ENCODE peak calls at places on chromosomes 12 and 14, in four cellular contexts. O, J, F and M are unnamed samples.
A peak's percentile ranks its signal among the peaks of the same experiment; 100 is the strongest.

GRCh38 chr12:57604454-57605307 is at the start of gene DTX3:
- DNase-seq in O (peak; percentile 70), J (peak; percentile 56), F (no peak), M (no peak)

GRCh38 chr12:124867389-124867930 is 3.8 kb upstream of the SCARB1 start:
- DNase-seq in O (no peak), J (no peak), F (peak; percentile 78), M (no peak)

GRCh38 chr12:48336066-48336465 is 14.7 kb downstream of the ZNF641 start:
- DNase-seq in O (no peak), J (no peak), F (no peak), M (no peak)

GRCh38 chr14:75645051-75645450 is 15.6 kb downstream of the ERG28 start:
- DNase-seq in O (no peak), J (no peak), F (no peak), M (no peak)

GRCh38 chr14:23047042-23047634 is 5.1 kb downstream of the PSMB11 start:
- DNase-seq in O (no peak), J (no peak), F (no peak), M (no peak)

GRCh38 chr12:99271071-99271470 is 376.5 kb upstream of the GARIN6 start:
- DNase-seq in O (no peak), J (no peak), F (no peak), M (no peak)

GRCh38 chr12:57875753-57876547 is 29.4 kb upstream of the CTDSP2 start:
- DNase-seq in O (no peak), J (no peak), F (no peak), M (no peak)

GRCh38 chr14:91063119-91063518 is 2.7 kb upstream of the RPS6KA5 start:
- DNase-seq in O (no peak), J (peak; percentile 46), F (peak; percentile 16), M (no peak)

GRCh38 chr14:96205994-96206392 is 1.4 kb downstream of the BDKRB2 start:
- DNase-seq in O (no peak), J (no peak), F (no peak), M (no peak)

GRCh38 chr12:62656576-62657362 is 190.1 kb downstream of the MON2 start:
- DNase-seq in O (no peak), J (no peak), F (no peak), M (no peak)

GRCh38 chr12:4107436-4107878 is 166.1 kb upstream of the CCND2 start:
- DNase-seq in O (peak; percentile 53), J (peak; percentile 76), F (peak; percentile 55), M (no peak)

GRCh38 chr12:67299936-67300335 is 30.8 kb downstream of the CAND1 start:
- DNase-seq in O (no peak), J (no peak), F (no peak), M (no peak)

GRCh38 chr14:58362798-58363412 is 32.8 kb upstream of the TOMM20L start:
- DNase-seq in O (no peak), J (peak; percentile 15), F (peak; percentile 41), M (no peak)

GRCh38 chr14:49945448-49946319 is 52.8 kb downstream of the ARF6 start:
- DNase-seq in O (no peak), J (peak; percentile 20), F (no peak), M (no peak)

DNA sequence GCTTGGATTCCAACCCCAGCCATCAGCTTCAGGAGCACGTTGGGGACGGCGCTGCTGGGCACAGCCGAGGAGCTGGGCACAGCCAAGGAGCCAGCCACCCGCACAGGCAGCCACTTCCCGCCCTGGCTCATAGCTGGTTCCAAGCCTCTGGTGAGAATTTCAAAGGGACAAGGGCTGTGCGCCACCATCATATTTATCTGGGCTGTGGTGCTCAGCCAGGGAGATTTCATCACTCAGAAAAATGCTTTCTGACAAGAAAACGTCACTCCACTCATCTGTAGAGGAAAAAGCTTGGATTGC is 66.4 kb downstream of the GALNT9 start:
- DNase-seq in O (no peak), J (no peak), F (no peak), M (no peak)
- H3K27me3 ChIP-seq in O (peaks cover 10% of the 10 kb centered on the region), J (no peaks in the 10 kb centered on the region), F (peaks cover 16% of the 10 kb centered on the region), M (no peaks in the 10 kb centered on the region)

DNA sequence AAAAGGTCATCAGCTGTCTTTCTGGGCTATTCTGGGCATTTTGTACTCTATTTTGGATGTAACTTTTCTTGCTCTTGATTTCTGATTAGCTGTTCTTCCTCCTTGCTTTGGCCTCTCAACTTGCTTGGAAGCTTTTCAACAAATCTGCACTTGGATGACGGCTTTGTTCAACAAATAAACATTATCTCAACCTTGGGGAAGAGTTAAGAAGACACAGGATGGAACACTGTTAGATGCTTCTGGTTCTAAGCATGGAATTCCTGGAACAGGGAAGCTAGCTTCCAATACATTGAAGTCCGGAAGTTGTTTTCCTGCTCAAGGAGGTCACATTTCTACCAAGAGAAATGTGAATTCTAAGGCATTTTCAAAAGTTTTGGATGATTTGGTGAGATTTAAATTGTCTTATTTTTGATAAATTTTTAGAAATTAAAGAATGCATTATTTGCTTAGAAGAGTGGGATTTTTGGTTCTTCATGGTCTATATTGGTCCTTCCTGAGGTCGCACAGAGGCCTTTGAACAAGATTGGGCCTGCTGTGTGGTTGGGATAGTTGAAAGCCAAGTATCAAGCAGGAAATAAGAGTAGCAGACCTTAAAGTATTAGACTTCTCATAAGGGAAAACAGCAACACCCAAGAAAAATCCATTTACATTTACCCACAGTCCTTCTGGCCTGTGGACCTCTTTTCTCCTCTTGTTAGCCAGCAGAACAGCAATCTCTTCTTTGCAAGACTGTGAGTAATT is 59.2 kb downstream of the PPFIBP1 start:
- DNase-seq in O (no peak), J (no peak), F (no peak), M (no peak)
- H3K27me3 ChIP-seq in O (no peaks in the 10 kb centered on the region), J (no peaks in the 10 kb centered on the region), F (no peaks in the 10 kb centered on the region), M (no peaks in the 10 kb centered on the region)

GRCh38 chr12:117365072-117365616 is 3.7 kb upstream of the NOS1 start:
- DNase-seq in O (no peak), J (no peak), F (no peak), M (no peak)
- H3K27me3 ChIP-seq in O (peaks cover 35% of the 10 kb centered on the region), J (no peaks in the 10 kb centered on the region), F (peaks cover 7% of the 10 kb centered on the region), M (peaks cover 62% of the 10 kb centered on the region)

GRCh38 chr12:132178314-132178713 is 34.1 kb downstream of the NOC4L start:
- DNase-seq in O (no peak), J (no peak), F (no peak), M (no peak)

GRCh38 chr12:132176920-132177551 is 32.8 kb downstream of the NOC4L start:
- DNase-seq in O (no peak), J (no peak), F (no peak), M (no peak)

GRCh38 chr12:132179431-132180362 is 35.4 kb downstream of the NOC4L start:
- DNase-seq in O (no peak), J (no peak), F (no peak), M (no peak)

GRCh38 chr12:132180648-132181546 is 36.6 kb downstream of the NOC4L start:
- DNase-seq in O (no peak), J (no peak), F (no peak), M (no peak)

GRCh38 chr12:132178801-132179401 is 34.6 kb downstream of the NOC4L start:
- DNase-seq in O (no peak), J (peak; percentile 62), F (no peak), M (no peak)
- H3K27me3 ChIP-seq in O (peaks cover 30% of the 10 kb centered on the region), J (peaks cover 10% of the 10 kb centered on the region), F (peaks cover 19% of the 10 kb centered on the region), M (peaks cover 64% of the 10 kb centered on the region)

GRCh38 chr14:104280085-104280901 is 141.9 kb downstream of the KIF26A start:
- DNase-seq in O (peak; percentile 40), J (no peak), F (no peak), M (no peak)

GRCh38 chr14:104276435-104276834 is 138.0 kb downstream of the KIF26A start:
- DNase-seq in O (no peak), J (no peak), F (no peak), M (no peak)

GRCh38 chr14:104277416-104278213 is 139.2 kb downstream of the KIF26A start:
- DNase-seq in O (peak; percentile 35), J (no peak), F (no peak), M (peak; percentile 37)

GRCh38 chr14:104280902-104281767 is 142.7 kb downstream of the KIF26A start:
- DNase-seq in O (peak; percentile 45), J (no peak), F (no peak), M (no peak)

DNA sequence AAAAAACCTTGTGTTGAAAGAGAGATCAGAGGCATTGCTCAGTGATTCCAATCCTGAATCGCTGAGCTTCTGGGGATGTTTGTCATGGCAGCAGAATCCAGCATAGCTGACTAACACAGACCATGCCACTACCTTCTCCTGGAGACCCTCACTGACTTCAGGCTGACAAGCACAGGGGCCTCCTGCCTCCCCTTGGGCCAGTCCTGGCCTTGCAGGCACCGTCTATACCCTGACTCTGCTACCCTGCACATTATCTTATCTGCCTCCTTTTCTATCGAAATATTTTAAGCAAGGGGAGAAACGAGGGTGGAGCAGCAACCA is 139.8 kb downstream of the KIF26A start:
- DNase-seq in O (peak; percentile 23), J (no peak), F (no peak), M (no peak)
- H3K27me3 ChIP-seq in O (no peaks in the 10 kb centered on the region), J (no peaks in the 10 kb centered on the region), F (peaks cover 6% of the 10 kb centered on the region), M (no peaks in the 10 kb centered on the region)

DNA sequence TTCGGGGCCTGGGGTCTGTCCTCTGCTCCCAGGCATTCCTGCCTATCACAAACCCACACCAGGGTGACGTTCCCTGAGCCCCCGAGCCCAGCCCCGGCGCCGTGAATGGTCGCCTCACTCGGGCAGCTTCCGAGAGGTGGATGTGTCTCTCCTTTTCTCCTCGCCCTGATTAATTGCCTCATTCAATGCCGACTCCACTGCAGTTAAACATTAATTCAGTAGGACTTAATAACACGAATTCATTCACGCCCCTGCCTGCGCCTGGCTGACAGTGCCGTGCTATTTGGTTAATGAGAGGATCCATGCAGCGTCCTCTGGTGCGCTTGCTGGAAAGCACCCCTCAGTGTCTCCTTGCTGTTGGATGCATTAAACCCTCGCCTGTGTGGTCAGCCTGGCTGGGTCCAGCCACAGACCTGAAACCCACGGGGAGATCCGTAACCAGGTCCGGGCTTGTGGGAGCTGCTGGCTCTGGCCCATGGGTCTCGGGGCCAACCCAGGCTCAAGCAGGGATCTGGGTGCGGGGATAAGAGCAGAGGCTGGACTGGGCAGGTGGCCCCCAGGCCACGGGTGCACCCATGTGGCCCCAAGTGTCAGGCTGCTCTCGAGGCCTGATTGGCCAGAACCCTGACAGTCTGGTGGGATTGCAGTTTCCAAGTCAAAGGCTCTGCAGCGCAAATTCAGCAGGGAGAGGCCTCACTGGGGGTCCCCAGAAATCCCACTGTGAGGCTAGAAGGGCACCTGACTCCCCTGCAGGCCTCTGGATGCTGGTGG is 55.4 kb downstream of the FBRSL1 start:
- DNase-seq in O (no peak), J (no peak), F (no peak), M (no peak)
- H3K27me3 ChIP-seq in O (peaks cover 96% of the 10 kb centered on the region), J (no peaks in the 10 kb centered on the region), F (no peaks in the 10 kb centered on the region), M (no peaks in the 10 kb centered on the region)

DNA sequence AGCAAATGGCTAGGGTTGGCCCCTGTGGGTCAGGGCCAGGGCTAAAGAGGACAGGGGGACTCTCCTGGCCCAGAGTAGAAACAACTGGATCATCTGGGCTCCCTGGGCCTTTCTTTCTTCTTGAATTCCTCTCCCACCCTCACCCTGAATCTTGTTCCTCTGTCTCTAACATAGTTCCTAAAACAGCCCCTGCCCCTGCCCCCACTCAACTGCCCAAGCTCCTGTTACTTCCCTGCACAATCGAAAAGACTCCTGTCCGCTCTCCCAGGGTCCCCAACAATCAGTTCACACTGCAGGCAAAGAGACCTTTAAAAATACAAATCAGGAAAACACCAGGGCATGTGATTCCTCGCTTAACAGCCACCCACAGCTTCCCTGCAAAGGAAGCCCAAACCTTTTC is 18.0 kb upstream of the ANKRD33 start:
- DNase-seq in O (no peak), J (no peak), F (no peak), M (no peak)
- H3K27me3 ChIP-seq in O (peaks cover 29% of the 10 kb centered on the region), J (peaks cover 39% of the 10 kb centered on the region), F (peaks cover 9% of the 10 kb centered on the region), M (no peaks in the 10 kb centered on the region)